ENCODE peak calls at places on chromosomes 5 and 9, in six cellular contexts. One of them, this sample, is unnamed.

GRCh38 chr5:5418764-5419163 is 3.7 kb upstream of the ICE1 start:
- DNase-seq in iPS DF 6.9: no peak
- DNase-seq in RKO: no peak
- DNase-seq in activated gamma-delta T cell treated with Interleukin-2 at 50 U/mL for 16 hours: no peak
- DNase-seq in BE2C: no peak
- DNase-seq in T-helper 9 cell: no peak
- DNase-seq in this sample: no peak

GRCh38 chr9:38026021-38026809 is 42.8 kb downstream of the SHB start:
- DNase-seq in iPS DF 6.9: no peak
- DNase-seq in RKO: peak; percentile 23
- DNase-seq in activated gamma-delta T cell treated with Interleukin-2 at 50 U/mL for 16 hours: no peak
- DNase-seq in BE2C: peak; percentile 88
- DNase-seq in T-helper 9 cell: no peak
- DNase-seq in this sample: peak; percentile 88

GRCh38 chr5:133664422-133664821 is 52.1 kb upstream of the FSTL4 start:
- DNase-seq in iPS DF 6.9: no peak
- DNase-seq in RKO: peak; percentile 71
- DNase-seq in activated gamma-delta T cell treated with Interleukin-2 at 50 U/mL for 16 hours: no peak
- DNase-seq in BE2C: peak; percentile 20
- DNase-seq in T-helper 9 cell: no peak
- DNase-seq in this sample: peak; percentile 97

GRCh38 chr9:127884427-127884911 is 7.0 kb upstream of the AK1 start:
- DNase-seq in iPS DF 6.9: no peak
- DNase-seq in RKO: no peak
- DNase-seq in activated gamma-delta T cell treated with Interleukin-2 at 50 U/mL for 16 hours: no peak
- DNase-seq in BE2C: peak; percentile 74
- DNase-seq in T-helper 9 cell: no peak
- DNase-seq in this sample: no peak

GRCh38 chr9:21677834-21678233 is 124.6 kb upstream of the MTAP start:
- DNase-seq in iPS DF 6.9: no peak
- DNase-seq in RKO: peak; percentile 100
- DNase-seq in activated gamma-delta T cell treated with Interleukin-2 at 50 U/mL for 16 hours: no peak
- DNase-seq in BE2C: no peak
- DNase-seq in T-helper 9 cell: no peak
- DNase-seq in this sample: peak; percentile 17

GRCh38 chr5:33457817-33458216 is 17.1 kb downstream of the TARS1 start:
- DNase-seq in iPS DF 6.9: no peak
- DNase-seq in RKO: no peak
- DNase-seq in activated gamma-delta T cell treated with Interleukin-2 at 50 U/mL for 16 hours: no peak
- DNase-seq in BE2C: no peak
- DNase-seq in T-helper 9 cell: no peak
- DNase-seq in this sample: no peak

GRCh38 chr9:93297659-93298497 is 113.9 kb downstream of the WNK2 start:
- DNase-seq in iPS DF 6.9: no peak
- DNase-seq in RKO: no peak
- DNase-seq in activated gamma-delta T cell treated with Interleukin-2 at 50 U/mL for 16 hours: no peak
- DNase-seq in BE2C: no peak
- DNase-seq in T-helper 9 cell: no peak
- DNase-seq in this sample: no peak

GRCh38 chr5:67315802-67316103 is 119.2 kb upstream of the CD180 start:
- DNase-seq in iPS DF 6.9: no peak
- DNase-seq in RKO: no peak
- DNase-seq in activated gamma-delta T cell treated with Interleukin-2 at 50 U/mL for 16 hours: no peak
- DNase-seq in BE2C: no peak
- DNase-seq in T-helper 9 cell: no peak
- DNase-seq in this sample: no peak

GRCh38 chr9:6417186-6417585 is 4.2 kb downstream of the UHRF2 start:
- DNase-seq in iPS DF 6.9: no peak
- DNase-seq in RKO: peak; percentile 38
- DNase-seq in activated gamma-delta T cell treated with Interleukin-2 at 50 U/mL for 16 hours: no peak
- DNase-seq in BE2C: no peak
- DNase-seq in T-helper 9 cell: no peak
- DNase-seq in this sample: no peak

GRCh38 chr5:114448496-114448895 is 86.6 kb downstream of the KCNN2 start:
- DNase-seq in iPS DF 6.9: no peak
- DNase-seq in RKO: no peak
- DNase-seq in activated gamma-delta T cell treated with Interleukin-2 at 50 U/mL for 16 hours: no peak
- DNase-seq in BE2C: no peak
- DNase-seq in T-helper 9 cell: no peak
- DNase-seq in this sample: no peak

GRCh38 chr9:134366223-134367031 is 40.2 kb downstream of the RXRA start:
- DNase-seq in iPS DF 6.9: no peak
- DNase-seq in RKO: no peak
- DNase-seq in activated gamma-delta T cell treated with Interleukin-2 at 50 U/mL for 16 hours: no peak
- DNase-seq in BE2C: peak; percentile 92
- DNase-seq in T-helper 9 cell: no peak
- DNase-seq in this sample: peak; percentile 65

GRCh38 chr9:95508242-95508967 is 8.4 kb downstream of the PTCH1 start:
- DNase-seq in iPS DF 6.9: no peak
- DNase-seq in RKO: peak; percentile 51
- DNase-seq in activated gamma-delta T cell treated with Interleukin-2 at 50 U/mL for 16 hours: no peak
- DNase-seq in BE2C: peak; percentile 33
- DNase-seq in T-helper 9 cell: peak; percentile 21
- DNase-seq in this sample: no peak

GRCh38 chr5:113869611-113870010 is 356.1 kb downstream of the YTHDC2 start:
- DNase-seq in iPS DF 6.9: no peak
- DNase-seq in RKO: no peak
- DNase-seq in activated gamma-delta T cell treated with Interleukin-2 at 50 U/mL for 16 hours: no peak
- DNase-seq in BE2C: no peak
- DNase-seq in T-helper 9 cell: no peak
- DNase-seq in this sample: no peak

GRCh38 chr5:108212775-108213346 is 169.0 kb downstream of the FBXL17 start:
- DNase-seq in iPS DF 6.9: peak; percentile 18
- DNase-seq in RKO: no peak
- DNase-seq in activated gamma-delta T cell treated with Interleukin-2 at 50 U/mL for 16 hours: no peak
- DNase-seq in BE2C: no peak
- DNase-seq in T-helper 9 cell: no peak
- DNase-seq in this sample: no peak

GRCh38 chr5:50967388-50968039 is 301.1 kb downstream of the PARP8 start:
- DNase-seq in iPS DF 6.9: no peak
- DNase-seq in RKO: no peak
- DNase-seq in activated gamma-delta T cell treated with Interleukin-2 at 50 U/mL for 16 hours: no peak
- DNase-seq in BE2C: no peak
- DNase-seq in T-helper 9 cell: no peak
- DNase-seq in this sample: peak; percentile 37

GRCh38 chr9:74496819-74497749 is at the start of gene RORB:
- DNase-seq in iPS DF 6.9: no peak
- DNase-seq in RKO: no peak
- DNase-seq in activated gamma-delta T cell treated with Interleukin-2 at 50 U/mL for 16 hours: peak; percentile 20
- DNase-seq in BE2C: peak; percentile 77
- DNase-seq in T-helper 9 cell: no peak
- DNase-seq in this sample: peak; percentile 33

GRCh38 chr5:132060501-132061161 is at the start of gene IL3:
- DNase-seq in iPS DF 6.9: no peak
- DNase-seq in RKO: no peak
- DNase-seq in activated gamma-delta T cell treated with Interleukin-2 at 50 U/mL for 16 hours: peak; percentile 1
- DNase-seq in BE2C: no peak
- DNase-seq in T-helper 9 cell: no peak
- DNase-seq in this sample: no peak

GRCh38 chr5:134079748-134080581 is 34.5 kb upstream of the TCF7 start:
- DNase-seq in iPS DF 6.9: no peak
- DNase-seq in RKO: no peak
- DNase-seq in activated gamma-delta T cell treated with Interleukin-2 at 50 U/mL for 16 hours: peak; percentile 67
- DNase-seq in BE2C: no peak
- DNase-seq in T-helper 9 cell: peak; percentile 35
- DNase-seq in this sample: no peak

GRCh38 chr5:173451651-173452050 is 123.4 kb upstream of the STC2 start:
- DNase-seq in iPS DF 6.9: no peak
- DNase-seq in RKO: no peak
- DNase-seq in activated gamma-delta T cell treated with Interleukin-2 at 50 U/mL for 16 hours: no peak
- DNase-seq in BE2C: no peak
- DNase-seq in T-helper 9 cell: no peak
- DNase-seq in this sample: no peak

GRCh38 chr9:120650352-120650751 is 63.9 kb downstream of the MEGF9 start:
- DNase-seq in iPS DF 6.9: no peak
- DNase-seq in RKO: no peak
- DNase-seq in activated gamma-delta T cell treated with Interleukin-2 at 50 U/mL for 16 hours: no peak
- DNase-seq in BE2C: no peak
- DNase-seq in T-helper 9 cell: no peak
- DNase-seq in this sample: no peak

GRCh38 chr5:1423901-1424603 is 21.2 kb downstream of the SLC6A3 start:
- DNase-seq in iPS DF 6.9: no peak
- DNase-seq in RKO: no peak
- DNase-seq in activated gamma-delta T cell treated with Interleukin-2 at 50 U/mL for 16 hours: no peak
- DNase-seq in BE2C: no peak
- DNase-seq in T-helper 9 cell: no peak
- DNase-seq in this sample: no peak

GRCh38 chr5:10704949-10705621 is 55.9 kb downstream of the DAP start:
- DNase-seq in iPS DF 6.9: no peak
- DNase-seq in RKO: peak; percentile 47
- DNase-seq in activated gamma-delta T cell treated with Interleukin-2 at 50 U/mL for 16 hours: no peak
- DNase-seq in BE2C: no peak
- DNase-seq in T-helper 9 cell: no peak
- DNase-seq in this sample: peak; percentile 68

GRCh38 chr5:159503236-159503635 is 172.9 kb upstream of the IL12B start:
- DNase-seq in iPS DF 6.9: no peak
- DNase-seq in RKO: no peak
- DNase-seq in activated gamma-delta T cell treated with Interleukin-2 at 50 U/mL for 16 hours: no peak
- DNase-seq in BE2C: no peak
- DNase-seq in T-helper 9 cell: no peak
- DNase-seq in this sample: no peak

GRCh38 chr5:119726544-119726943 is 97.2 kb downstream of the FAM170A start:
- DNase-seq in iPS DF 6.9: no peak
- DNase-seq in RKO: no peak
- DNase-seq in activated gamma-delta T cell treated with Interleukin-2 at 50 U/mL for 16 hours: no peak
- DNase-seq in BE2C: no peak
- DNase-seq in T-helper 9 cell: no peak
- DNase-seq in this sample: no peak

GRCh38 chr5:177491429-177491945 is 5.9 kb downstream of the PDLIM7 start:
- DNase-seq in iPS DF 6.9: no peak
- DNase-seq in RKO: peak; percentile 37
- DNase-seq in activated gamma-delta T cell treated with Interleukin-2 at 50 U/mL for 16 hours: no peak
- DNase-seq in BE2C: peak; percentile 89
- DNase-seq in T-helper 9 cell: no peak
- DNase-seq in this sample: no peak

GRCh38 chr5:155773680-155774079 is 553.3 kb upstream of the SGCD start:
- DNase-seq in iPS DF 6.9: no peak
- DNase-seq in RKO: no peak
- DNase-seq in activated gamma-delta T cell treated with Interleukin-2 at 50 U/mL for 16 hours: peak; percentile 11
- DNase-seq in BE2C: no peak
- DNase-seq in T-helper 9 cell: peak; percentile 0
- DNase-seq in this sample: no peak

GRCh38 chr9:133768371-133768858 is 30.3 kb upstream of the SARDH start:
- DNase-seq in iPS DF 6.9: no peak
- DNase-seq in RKO: no peak
- DNase-seq in activated gamma-delta T cell treated with Interleukin-2 at 50 U/mL for 16 hours: no peak
- DNase-seq in BE2C: peak; percentile 8
- DNase-seq in T-helper 9 cell: no peak
- DNase-seq in this sample: no peak

GRCh38 chr5:168114444-168115017 is 176.9 kb upstream of the WWC1 start:
- DNase-seq in iPS DF 6.9: peak; percentile 80
- DNase-seq in RKO: peak; percentile 74
- DNase-seq in activated gamma-delta T cell treated with Interleukin-2 at 50 U/mL for 16 hours: no peak
- DNase-seq in BE2C: peak; percentile 83
- DNase-seq in T-helper 9 cell: peak; percentile 3
- DNase-seq in this sample: peak; percentile 77

GRCh38 chr5:8057764-8058163 is 188.8 kb downstream of the MTRR start:
- DNase-seq in iPS DF 6.9: no peak
- DNase-seq in RKO: peak; percentile 18
- DNase-seq in activated gamma-delta T cell treated with Interleukin-2 at 50 U/mL for 16 hours: no peak
- DNase-seq in BE2C: no peak
- DNase-seq in T-helper 9 cell: no peak
- DNase-seq in this sample: no peak

GRCh38 chr5:81751836-81752643 is 1.1 kb upstream of the SSBP2 start:
- DNase-seq in iPS DF 6.9: no peak
- DNase-seq in RKO: peak; percentile 30
- DNase-seq in activated gamma-delta T cell treated with Interleukin-2 at 50 U/mL for 16 hours: peak; percentile 4
- DNase-seq in BE2C: no peak
- DNase-seq in T-helper 9 cell: no peak
- DNase-seq in this sample: no peak

GRCh38 chr5:177093082-177093712 is 6.5 kb downstream of the FGFR4 start:
- DNase-seq in iPS DF 6.9: no peak
- DNase-seq in RKO: no peak
- DNase-seq in activated gamma-delta T cell treated with Interleukin-2 at 50 U/mL for 16 hours: no peak
- DNase-seq in BE2C: no peak
- DNase-seq in T-helper 9 cell: no peak
- DNase-seq in this sample: no peak

GRCh38 chr5:14265574-14265973 is 122.4 kb downstream of the TRIO start:
- DNase-seq in iPS DF 6.9: no peak
- DNase-seq in RKO: peak; percentile 95
- DNase-seq in activated gamma-delta T cell treated with Interleukin-2 at 50 U/mL for 16 hours: no peak
- DNase-seq in BE2C: no peak
- DNase-seq in T-helper 9 cell: no peak
- DNase-seq in this sample: peak; percentile 91

This sample was measured in SW480.